ENCODE peak calls at places on chromosomes 3 and 15, in four cellular contexts. B is astrocyte, M is psoas muscle, H is neural progenitor cell. N is an unnamed sample.

GRCh38 chr3:9915252-9916141 is 1.4 kb upstream of the IL17RC start:
- DNase-seq in B (peak; percentile 41), M (peak; percentile 85), H (peak; percentile 78), N (no peak)

GRCh38 chr15:83158393-83158792 is 49.2 kb downstream of the HDGFL3 start:
- DNase-seq in B (peak; percentile 54), M (no peak), H (no peak), N (peak; percentile 8)

GRCh38 chr3:51982352-51982837 is 940 bp upstream of the ACY1 start:
- DNase-seq in B (no peak), M (no peak), H (peak; percentile 68), N (no peak)

GRCh38 chr3:41033956-41034519 is 165.3 kb upstream of the CTNNB1 start:
- DNase-seq in B (no peak), M (no peak), H (peak; percentile 3), N (no peak)

GRCh38 chr15:41501961-41502786 is 8.5 kb downstream of the ITPKA start:
- DNase-seq in B (no peak), M (no peak), H (peak; percentile 56), N (no peak)

GRCh38 chr15:25903024-25903581 is 40.0 kb upstream of the ATP10A start:
- DNase-seq in B (no peak), M (peak; percentile 53), H (no peak), N (no peak)

GRCh38 chr15:96341465-96342142 is 11.1 kb downstream of the NR2F2 start:
- DNase-seq in B (no peak), M (peak; percentile 54), H (peak; percentile 62), N (no peak)

GRCh38 chr15:45181491-45182285 is 6.1 kb downstream of the SHF start:
- DNase-seq in B (no peak), M (no peak), H (no peak), N (no peak)

GRCh38 chr3:15324335-15324734 is 8.1 kb downstream of the SH3BP5 start:
- DNase-seq in B (peak; percentile 20), M (no peak), H (no peak), N (no peak)

GRCh38 chr15:73927003-73927475 is 777 bp downstream of the LOXL1 start:
- DNase-seq in B (no peak), M (peak; percentile 77), H (peak; percentile 78), N (no peak)

GRCh38 chr3:49079270-49079669 is 14.6 kb downstream of the QRICH1 start:
- DNase-seq in B (no peak), M (no peak), H (no peak), N (no peak)

GRCh38 chr3:16945330-16945729 is 60.6 kb downstream of the PLCL2 start:
- DNase-seq in B (peak; percentile 15), M (no peak), H (no peak), N (no peak)

GRCh38 chr15:80636675-80637074 is 58.4 kb upstream of the ABHD17C start:
- DNase-seq in B (no peak), M (no peak), H (peak; percentile 32), N (no peak)

GRCh38 chr3:133694288-133695268 is 32.8 kb upstream of the TOPBP1 start:
- DNase-seq in B (no peak), M (no peak), H (no peak), N (no peak)

GRCh38 chr15:80020731-80021130 is 38.7 kb upstream of the ZFAND6 start:
- DNase-seq in B (no peak), M (no peak), H (no peak), N (no peak)

GRCh38 chr3:25426408-25426807 is 1.7 kb upstream of the RARB start:
- DNase-seq in B (peak; percentile 56), M (no peak), H (peak; percentile 53), N (no peak)

GRCh38 chr3:13540332-13540995 is 8.5 kb upstream of the FBLN2 start:
- DNase-seq in B (no peak), M (peak; percentile 77), H (no peak), N (no peak)

GRCh38 chr3:54994026-54994626 is 66.3 kb upstream of the LRTM1 start:
- DNase-seq in B (peak; percentile 33), M (no peak), H (no peak), N (no peak)

GRCh38 chr15:38216763-38217162 is 35.9 kb upstream of the SPRED1 start:
- DNase-seq in B (no peak), M (no peak), H (no peak), N (no peak)

GRCh38 chr3:3800685-3801509 is 1.7 kb downstream of the LRRN1 start:
- DNase-seq in B (peak; percentile 11), M (peak; percentile 77), H (peak; percentile 67), N (no peak)

GRCh38 chr15:70316059-70316600 is 218.4 kb upstream of the TLE3 start:
- DNase-seq in B (peak; percentile 52), M (no peak), H (no peak), N (no peak)

GRCh38 chr3:137866933-137867332 is 102.8 kb downstream of the SOX14 start:
- DNase-seq in B (no peak), M (no peak), H (no peak), N (no peak)

GRCh38 chr3:137869022-137869421 is 104.9 kb downstream of the SOX14 start:
- DNase-seq in B (no peak), M (no peak), H (no peak), N (no peak)

GRCh38 chr3:137867611-137868010 is 103.5 kb downstream of the SOX14 start:
- DNase-seq in B (no peak), M (no peak), H (no peak), N (no peak)

GRCh38 chr3:137866001-137866400 is 101.9 kb downstream of the SOX14 start:
- DNase-seq in B (no peak), M (no peak), H (no peak), N (no peak)
- H3K4me3 ChIP-seq in B (no peak overlapping the region), M (no peak overlapping the region), H (no peak overlapping the region), N (no peak overlapping the region)

DNA sequence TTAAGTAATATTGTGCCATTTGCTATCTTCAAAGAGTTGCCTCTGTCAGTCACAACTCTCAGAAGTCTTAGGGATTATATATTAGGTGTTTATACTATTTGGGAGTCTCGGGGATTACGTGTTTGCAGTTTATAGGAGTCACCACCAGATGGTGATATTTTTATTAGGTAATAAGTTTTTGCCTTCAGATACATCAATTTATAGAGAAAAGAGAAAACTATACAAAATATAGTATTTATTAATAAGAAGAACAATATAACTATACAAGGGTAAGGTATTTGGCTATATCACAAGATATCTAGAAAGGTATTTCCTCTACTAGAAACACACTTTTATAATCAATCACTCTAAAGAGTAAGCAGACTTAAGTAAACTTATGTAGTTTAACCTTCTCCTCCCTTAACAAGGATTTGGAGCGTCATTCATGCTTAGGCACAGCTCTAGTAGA is 10.7 kb upstream of the DHX36 start:
- DNase-seq in B (peak; percentile 23), M (no peak), H (peak; percentile 41), N (no peak)
- TF ChIP-seq CTCF in B (peak; percentile 51), M (peak; percentile 70), H (peak; percentile 66), N (peak; percentile 48)

GRCh38 chr15:76200641-76201105 is 110.6 kb downstream of the ETFA start:
- DNase-seq in B (no peak), M (no peak), H (no peak), N (no peak)
- H3K36me3 ChIP-seq in B (no peaks in the 10 kb centered on the region), M (peaks cover 10% of the 10 kb centered on the region), H (no peaks in the 10 kb centered on the region), N (no peaks in the 10 kb centered on the region)

DNA sequence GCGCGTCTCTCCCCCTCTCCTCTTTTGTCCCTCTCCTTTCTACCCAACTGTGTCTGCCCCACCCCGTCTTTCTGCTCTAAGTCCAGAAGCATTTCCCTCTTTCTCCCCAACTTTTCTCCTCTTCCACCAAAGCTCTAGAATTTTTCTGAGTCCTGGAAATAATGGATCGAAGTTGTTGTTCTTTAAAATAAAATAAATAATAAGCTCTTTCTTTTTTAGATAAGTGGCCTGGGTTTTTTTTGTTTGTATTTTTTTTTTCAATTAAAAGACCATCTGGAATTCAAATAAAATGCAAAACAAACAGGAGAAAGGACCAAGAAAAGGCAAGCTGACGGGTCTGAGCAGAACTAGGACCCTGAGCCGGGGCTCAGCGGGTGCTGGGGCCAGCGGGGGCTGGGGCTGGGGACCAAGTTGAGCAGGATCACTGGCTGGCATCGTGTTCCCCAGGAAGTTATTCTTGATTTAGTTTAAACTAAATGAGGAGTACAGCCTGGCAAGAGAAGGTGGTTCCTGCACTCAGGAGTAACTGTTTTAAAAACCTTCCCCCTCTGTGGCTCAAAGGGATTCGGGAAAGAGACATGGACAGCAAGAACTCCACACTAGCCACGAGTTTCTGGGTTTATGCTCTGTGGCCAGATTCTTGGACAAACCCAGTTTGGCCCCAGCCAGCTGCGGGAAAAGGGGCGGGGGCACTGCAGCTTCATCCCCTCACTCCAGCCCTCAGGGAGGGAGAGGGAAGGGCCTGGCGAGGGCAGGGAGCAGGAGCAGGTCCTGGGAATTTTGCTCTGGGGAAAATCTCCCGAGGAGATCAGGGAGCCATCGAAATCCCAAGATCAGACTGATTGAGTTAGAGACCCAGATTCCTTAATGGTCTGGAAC is 8.4 kb downstream of the GATA2 start:
- DNase-seq in B (no peak), M (peak; percentile 39), H (peak; percentile 66), N (no peak)
- H3K4me3 ChIP-seq in B (no peak overlapping the region), M (peak overlapping the region; percentile 73), H (peak overlapping the region; percentile 11), N (peak overlapping the region; percentile 91)